ENCODE peak calls at places on chromosomes 4 and X, in five cellular contexts. K is Peyer's patch, D is sigmoid colon, G is IMR-90, U is tibial nerve. N is an unnamed sample. For H3K27me3, the result is how much of the 10 kb centered on the place peaks cover.

GRCh38 chr4:84965558-84966381 is 720 bp downstream of the WDFY3 start:
- DNase-seq in D (peak), K (no peak), G (peak), U (no peak), N (no peak)

GRCh38 chr4:73170518-73171198 is 87.9 kb downstream of the ANKRD17 start:
- DNase-seq in D (no peak), K (no peak), U (no peak), G (no peak), N (no peak)

GRCh38 chrX:132860200-132860599 is 98.2 kb downstream of the HS6ST2 start:
- DNase-seq in U (no peak), G (no peak), D (no peak), K (no peak), N (no peak)

GRCh38 chrX:85569691-85570090 is 190.2 kb upstream of the POF1B start:
- DNase-seq in U (no peak), G (no peak), K (no peak), D (no peak), N (no peak)

GRCh38 chr4:81360722-81361121 is 111.0 kb downstream of the RASGEF1B start:
- DNase-seq in G (peak), K (no peak), D (no peak), U (no peak), N (no peak)

GRCh38 chrX:40550069-40550468 is 30.7 kb upstream of the ATP6AP2 start:
- DNase-seq in D (no peak), K (no peak), U (no peak), G (no peak), N (no peak)

GRCh38 chrX:97070346-97070745 is 186.6 kb downstream of the RPA4 start:
- DNase-seq in U (no peak), K (no peak), G (peak), D (no peak), N (no peak)

GRCh38 chr4:140947507-140947906 is 185.8 kb downstream of the RNF150 start:
- DNase-seq in U (no peak), D (peak), K (no peak), G (no peak), N (no peak)

GRCh38 chr4:153153339-153153851 is 50.8 kb upstream of the TRIM2 start:
- DNase-seq in K (peak), D (no peak), U (no peak), G (peak), N (no peak)

GRCh38 chr4:82753725-82754410 is 44.7 kb downstream of the SCD5 start:
- DNase-seq in D (no peak), K (no peak), G (peak), U (no peak), N (no peak)

GRCh38 chrX:103793541-103793932 is 16.9 kb downstream of the PLP1 start:
- DNase-seq in D (no peak), K (no peak), G (peak), U (no peak), N (no peak)

GRCh38 chr4:8409271-8410065 is 31.1 kb downstream of the ACOX3 start:
- DNase-seq in G (no peak), U (no peak), D (peak), K (no peak), N (no peak)

GRCh38 chr4:4875147-4875546 is 15.7 kb downstream of the MSX1 start:
- DNase-seq in U (no peak), D (no peak), G (no peak), K (no peak), N (no peak)

GRCh38 chrX:115147220-115147619 is 42.0 kb upstream of the RBMXL3 start:
- DNase-seq in U (no peak), K (no peak), G (peak), D (no peak), N (no peak)

DNA sequence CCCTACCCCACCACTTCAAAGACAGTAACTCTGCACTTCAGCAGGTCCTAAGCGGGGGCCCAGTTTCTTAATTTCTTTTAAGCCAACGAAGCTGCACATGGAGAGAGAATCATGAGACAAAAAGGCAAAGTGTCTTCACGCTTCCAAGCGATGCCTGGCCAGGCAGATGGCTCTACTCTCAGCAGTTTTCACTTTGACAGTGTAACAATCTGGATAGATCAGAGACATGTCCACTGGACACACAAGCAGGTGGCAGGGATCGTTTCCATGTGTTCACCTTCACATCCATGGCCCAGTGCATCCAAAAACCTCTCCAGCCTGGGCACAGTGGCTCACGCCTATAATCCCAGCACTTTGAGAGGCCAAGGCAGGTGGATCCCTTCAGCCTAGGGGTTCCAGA is 27.8 kb downstream of the PPP2R2C start:
- DNase-seq in K (no peak), U (no peak), G (no peak), D (no peak), N (no peak)
- H3K27me3 ChIP-seq in K (under half), U (under half), G (under half), D (under half), N (under half)

DNA sequence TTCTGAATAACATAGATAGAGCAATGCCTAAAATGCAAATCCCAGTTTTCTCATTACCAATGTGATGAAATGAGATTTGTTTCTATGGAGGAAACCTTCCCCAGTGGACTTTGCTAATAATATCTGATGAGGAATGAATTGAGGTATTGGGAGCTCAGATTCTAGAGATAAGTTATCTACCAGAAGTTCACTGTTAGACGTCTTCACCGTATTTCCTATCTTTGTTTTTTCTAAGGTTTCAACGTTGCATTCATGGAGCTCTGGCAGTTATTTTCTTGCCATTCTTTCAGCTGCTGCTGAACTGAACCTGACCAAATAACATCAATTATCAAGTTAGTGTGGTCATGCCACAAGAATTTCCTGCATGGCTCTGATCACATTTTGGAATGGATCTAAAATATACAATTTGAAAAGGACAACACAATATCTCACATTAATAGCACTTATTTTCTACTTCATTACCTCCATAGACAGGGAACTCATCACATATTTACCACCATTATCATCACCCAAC is 511.8 kb upstream of the LCORL start:
- DNase-seq in U (no peak), G (no peak), D (no peak), K (no peak), N (no peak)
- TF ChIP-seq POLR2A in U (no peak), G (no peak), D (no peak), K (no peak), N (no peak)

GRCh38 chrX:136762820-136763452 is 17.8 kb downstream of the ARHGEF6 start:
- DNase-seq in U (no peak), G (no peak), D (no peak), K (no peak), N (no peak)
- H3K27me3 ChIP-seq in U (under half), G (under half), D (under half), K (under half), N (under half)

GRCh38 chr4:173334891-173335754 is 965 bp upstream of the HMGB2 start:
- DNase-seq in D (peak), K (peak), G (peak), U (no peak), N (no peak)
- TF ChIP-seq POLR2A in D (peak), K (peak), G (peak), U (no peak), N (no peak)

GRCh38 chr4:3869661-3870566 is 103.7 kb downstream of the ADRA2C start:
- DNase-seq in G (no peak), D (peak), U (no peak), K (no peak), N (no peak)
- H3K27me3 ChIP-seq in G (half or more), D (half or more), U (half or more), K (under half), N (under half)

DNA sequence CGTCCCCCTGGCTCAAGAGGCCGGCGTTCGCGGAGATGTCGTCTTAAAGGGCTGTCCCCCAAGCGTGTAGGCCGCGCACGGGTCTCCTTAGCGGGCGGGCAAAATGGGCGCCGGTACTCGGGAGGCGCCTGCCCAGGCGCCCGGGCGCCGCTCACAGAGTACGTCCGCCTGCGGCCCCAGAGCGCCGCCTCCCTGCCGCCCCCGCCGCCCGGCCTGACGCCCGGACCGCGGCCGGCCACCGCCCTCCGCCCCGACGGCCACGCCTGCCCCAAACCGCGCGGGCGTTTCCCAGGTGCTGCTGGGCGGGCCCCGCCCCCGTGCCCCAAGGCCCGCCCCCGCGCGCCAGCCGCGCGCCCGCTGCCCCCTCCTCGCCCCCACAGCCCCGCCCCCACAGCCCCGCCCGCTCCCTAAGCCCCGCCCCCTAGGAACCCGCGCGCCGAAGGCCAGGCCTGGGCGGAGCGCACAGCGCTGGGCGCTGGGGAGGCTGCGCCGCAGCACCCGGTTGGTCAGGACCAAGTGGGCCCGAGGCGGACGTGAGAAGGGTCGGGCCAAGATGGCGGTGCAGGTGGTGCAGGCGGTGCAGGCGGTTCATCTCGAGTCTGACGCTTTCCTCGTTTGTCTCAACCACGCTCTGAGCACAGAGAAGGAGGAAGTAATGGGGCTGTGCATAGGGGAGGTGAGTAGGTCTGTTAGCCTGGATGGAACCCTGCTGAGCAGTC is at the start of the genes BRCC3, CMC4 and MTCP1:
- DNase-seq in K (peak), U (peak), D (peak), G (peak), N (no peak)
- TF ChIP-seq POLR2A in K (peak), U (peak), D (peak), G (peak), N (peak)

GRCh38 chrX:140342410-140342809 is 162.5 kb downstream of the SOX3 start:
- DNase-seq in K (no peak), D (no peak), G (no peak), U (no peak), N (no peak)
- H3K27me3 ChIP-seq in K (under half), D (under half), G (under half), U (under half), N (under half)

DNA sequence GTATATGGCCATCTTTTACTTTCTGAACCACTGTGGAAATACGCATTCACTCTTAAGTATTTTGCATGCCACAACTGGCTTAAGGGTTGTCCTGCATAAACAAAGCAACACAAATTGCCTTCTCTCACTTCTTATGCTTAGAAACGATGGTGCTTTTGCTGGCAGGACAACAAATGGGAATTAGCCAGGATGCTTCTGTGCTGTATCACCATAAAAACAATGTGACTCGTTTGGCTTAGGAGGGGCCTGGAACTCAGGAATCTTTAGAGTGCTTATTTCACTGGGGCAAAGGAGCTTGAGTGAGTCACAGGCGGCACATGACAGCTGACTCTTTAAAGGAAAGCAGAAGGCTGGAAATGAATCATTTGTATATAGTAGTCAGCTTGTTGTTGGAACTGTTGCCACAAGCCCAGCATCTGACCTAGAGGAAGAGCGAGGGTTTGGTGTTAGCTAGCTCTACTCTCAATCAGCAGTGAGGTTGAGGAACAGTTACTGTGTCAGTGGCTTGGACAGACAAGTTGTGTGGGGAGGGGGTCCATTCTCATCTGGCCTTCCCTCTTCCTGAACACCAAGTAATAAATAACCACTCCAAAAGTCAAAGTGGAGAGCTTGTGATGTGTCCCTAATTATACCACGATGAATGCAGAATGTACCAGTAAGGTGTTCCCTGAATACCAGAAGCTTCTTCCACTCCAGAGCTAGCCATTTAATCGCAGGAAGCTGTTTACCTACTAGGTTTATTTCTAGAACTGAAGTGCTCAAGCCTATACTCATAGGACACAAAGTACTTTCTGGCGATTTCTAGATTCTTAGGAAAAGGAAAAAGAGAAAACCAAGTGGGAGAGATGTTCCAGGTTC is 293.1 kb downstream of the CAMK2D start:
- DNase-seq in G (peak), D (peak), K (peak), U (peak), N (peak)
- TF ChIP-seq POLR2A in G (peak), D (no peak), K (no peak), U (no peak), N (no peak)

DNA sequence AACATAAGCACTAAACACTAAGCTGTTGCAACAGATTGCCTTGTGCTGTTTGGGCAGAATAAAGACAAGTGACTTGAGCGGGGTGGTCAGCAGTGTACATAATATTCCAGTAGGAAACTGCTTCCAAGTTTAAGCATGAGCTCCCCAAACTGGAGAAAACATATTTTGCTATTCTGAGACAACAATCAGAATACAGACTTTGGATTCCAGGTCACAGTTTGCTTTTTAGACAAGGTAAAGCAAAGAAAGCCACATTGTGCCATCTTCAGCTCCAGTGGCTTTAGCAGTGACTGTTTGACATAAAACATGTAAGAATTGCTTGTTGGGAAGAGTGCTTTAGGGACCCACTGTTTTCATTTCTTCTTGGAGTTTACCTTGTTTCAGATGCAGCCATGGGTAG is 136.0 kb downstream of the FNIP2 start:
- DNase-seq in G (no peak), D (no peak), U (no peak), K (no peak), N (no peak)
- H3K27me3 ChIP-seq in G (under half), D (under half), U (under half), K (under half), N (under half)

GRCh38 chr4:40628888-40629287 is 776 bp downstream of the RBM47 start:
- DNase-seq in G (no peak), K (no peak), D (no peak), U (no peak), N (no peak)

GRCh38 chr4:40627540-40627939 is 2.1 kb downstream of the RBM47 start:
- DNase-seq in G (no peak), D (no peak), K (no peak), U (no peak), N (no peak)

GRCh38 chr4:40630335-40631021 is 814 bp upstream of the RBM47 start:
- DNase-seq in K (peak), D (peak), G (no peak), U (peak), N (no peak)

GRCh38 chr4:40626183-40626990 is 3.3 kb downstream of the RBM47 start:
- DNase-seq in K (no peak), G (peak), D (no peak), U (no peak), N (no peak)

GRCh38 chr4:40629401-40630334 is at the start of gene RBM47:
- DNase-seq in G (peak), U (peak), D (peak), K (peak), N (no peak)
- TF ChIP-seq POLR2A in G (no peak), U (no peak), D (peak), K (peak), N (peak)

N was measured in vagina.